ENCODE peak calls at places on chromosomes 3 and 15, in six cellular contexts. One of them, this sample, is unnamed.

GRCh38 chr15:78880828-78881227 is 8.1 kb downstream of the MORF4L1 start:
- DNase-seq in endothelial cell of umbilical vein: no peak
- DNase-seq in adrenal gland: no peak
- DNase-seq in stomach: no peak
- DNase-seq in ovary: no peak
- DNase-seq in sigmoid colon: no peak
- DNase-seq in this sample: no peak

GRCh38 chr15:22918056-22918455 is 62.1 kb downstream of the CYFIP1 start:
- DNase-seq in endothelial cell of umbilical vein: no peak
- DNase-seq in adrenal gland: no peak
- DNase-seq in stomach: no peak
- DNase-seq in ovary: no peak
- DNase-seq in sigmoid colon: no peak
- DNase-seq in this sample: no peak

GRCh38 chr3:111595239-111595638 is at the start of gene ZBED2:
- DNase-seq in endothelial cell of umbilical vein: no peak
- DNase-seq in adrenal gland: no peak
- DNase-seq in stomach: no peak
- DNase-seq in ovary: no peak
- DNase-seq in sigmoid colon: no peak
- DNase-seq in this sample: no peak

GRCh38 chr3:39064646-39065045 is 12.8 kb downstream of the WDR48 start:
- DNase-seq in endothelial cell of umbilical vein: no peak
- DNase-seq in adrenal gland: no peak
- DNase-seq in stomach: no peak
- DNase-seq in ovary: no peak
- DNase-seq in sigmoid colon: no peak
- DNase-seq in this sample: no peak

GRCh38 chr3:126781406-126781805 is 77.4 kb downstream of the CHCHD6 start:
- DNase-seq in endothelial cell of umbilical vein: no peak
- DNase-seq in adrenal gland: no peak
- DNase-seq in stomach: no peak
- DNase-seq in ovary: no peak
- DNase-seq in sigmoid colon: no peak
- DNase-seq in this sample: no peak

GRCh38 chr3:32780071-32780734 is 37.6 kb upstream of the TRIM71 start:
- DNase-seq in endothelial cell of umbilical vein: no peak
- DNase-seq in adrenal gland: no peak
- DNase-seq in stomach: no peak
- DNase-seq in ovary: no peak
- DNase-seq in sigmoid colon: peak; percentile 13
- DNase-seq in this sample: no peak

GRCh38 chr3:46400846-46401245 is 6.0 kb downstream of the CCR5AS start:
- DNase-seq in endothelial cell of umbilical vein: no peak
- DNase-seq in adrenal gland: no peak
- DNase-seq in stomach: no peak
- DNase-seq in ovary: no peak
- DNase-seq in sigmoid colon: no peak
- DNase-seq in this sample: no peak

GRCh38 chr3:195394700-195395099 is 48.1 kb downstream of the ACAP2 start:
- DNase-seq in endothelial cell of umbilical vein: no peak
- DNase-seq in adrenal gland: no peak
- DNase-seq in stomach: no peak
- DNase-seq in ovary: no peak
- DNase-seq in sigmoid colon: no peak
- DNase-seq in this sample: no peak

GRCh38 chr3:58260733-58261132 is 23.1 kb downstream of the ABHD6 start:
- DNase-seq in endothelial cell of umbilical vein: no peak
- DNase-seq in adrenal gland: no peak
- DNase-seq in stomach: no peak
- DNase-seq in ovary: no peak
- DNase-seq in sigmoid colon: no peak
- DNase-seq in this sample: no peak

GRCh38 chr15:100330629-100331215 is 11.1 kb downstream of the ADAMTS17 start:
- DNase-seq in endothelial cell of umbilical vein: no peak
- DNase-seq in adrenal gland: no peak
- DNase-seq in stomach: peak; percentile 25
- DNase-seq in ovary: no peak
- DNase-seq in sigmoid colon: no peak
- DNase-seq in this sample: no peak

GRCh38 chr15:51864408-51865056 is 35.1 kb downstream of the TMOD3 start:
- DNase-seq in endothelial cell of umbilical vein: no peak
- DNase-seq in adrenal gland: no peak
- DNase-seq in stomach: no peak
- DNase-seq in ovary: no peak
- DNase-seq in sigmoid colon: no peak
- DNase-seq in this sample: no peak

GRCh38 chr3:37456270-37456708 is 281.9 kb upstream of the LRRFIP2 start:
- DNase-seq in endothelial cell of umbilical vein: no peak
- DNase-seq in adrenal gland: peak; percentile 87
- DNase-seq in stomach: peak; percentile 52
- DNase-seq in ovary: peak; percentile 39
- DNase-seq in sigmoid colon: peak; percentile 93
- DNase-seq in this sample: peak; percentile 35

GRCh38 chr3:105938101-105938500 is 69.3 kb upstream of the CBLB start:
- DNase-seq in endothelial cell of umbilical vein: no peak
- DNase-seq in adrenal gland: peak; percentile 21
- DNase-seq in stomach: no peak
- DNase-seq in ovary: no peak
- DNase-seq in sigmoid colon: no peak
- DNase-seq in this sample: no peak

GRCh38 chr15:84886984-84887299 is 2.5 kb downstream of the SLC28A1 start:
- DNase-seq in endothelial cell of umbilical vein: no peak
- DNase-seq in adrenal gland: no peak
- DNase-seq in stomach: no peak
- DNase-seq in ovary: no peak
- DNase-seq in sigmoid colon: no peak
- DNase-seq in this sample: no peak

GRCh38 chr15:84887928-84888327 is 3.5 kb downstream of the SLC28A1 start:
- DNase-seq in endothelial cell of umbilical vein: no peak
- DNase-seq in adrenal gland: no peak
- DNase-seq in stomach: no peak
- DNase-seq in ovary: no peak
- DNase-seq in sigmoid colon: no peak
- DNase-seq in this sample: no peak

GRCh38 chr15:84888639-84889038 is 4.2 kb downstream of the SLC28A1 start:
- DNase-seq in endothelial cell of umbilical vein: no peak
- DNase-seq in adrenal gland: no peak
- DNase-seq in stomach: no peak
- DNase-seq in ovary: no peak
- DNase-seq in sigmoid colon: no peak
- DNase-seq in this sample: no peak

GRCh38 chr15:84883916-84884781 is at the start of gene SLC28A1:
- DNase-seq in endothelial cell of umbilical vein: no peak
- DNase-seq in adrenal gland: no peak
- DNase-seq in stomach: no peak
- DNase-seq in ovary: no peak
- DNase-seq in sigmoid colon: no peak
- DNase-seq in this sample: no peak

DNA sequence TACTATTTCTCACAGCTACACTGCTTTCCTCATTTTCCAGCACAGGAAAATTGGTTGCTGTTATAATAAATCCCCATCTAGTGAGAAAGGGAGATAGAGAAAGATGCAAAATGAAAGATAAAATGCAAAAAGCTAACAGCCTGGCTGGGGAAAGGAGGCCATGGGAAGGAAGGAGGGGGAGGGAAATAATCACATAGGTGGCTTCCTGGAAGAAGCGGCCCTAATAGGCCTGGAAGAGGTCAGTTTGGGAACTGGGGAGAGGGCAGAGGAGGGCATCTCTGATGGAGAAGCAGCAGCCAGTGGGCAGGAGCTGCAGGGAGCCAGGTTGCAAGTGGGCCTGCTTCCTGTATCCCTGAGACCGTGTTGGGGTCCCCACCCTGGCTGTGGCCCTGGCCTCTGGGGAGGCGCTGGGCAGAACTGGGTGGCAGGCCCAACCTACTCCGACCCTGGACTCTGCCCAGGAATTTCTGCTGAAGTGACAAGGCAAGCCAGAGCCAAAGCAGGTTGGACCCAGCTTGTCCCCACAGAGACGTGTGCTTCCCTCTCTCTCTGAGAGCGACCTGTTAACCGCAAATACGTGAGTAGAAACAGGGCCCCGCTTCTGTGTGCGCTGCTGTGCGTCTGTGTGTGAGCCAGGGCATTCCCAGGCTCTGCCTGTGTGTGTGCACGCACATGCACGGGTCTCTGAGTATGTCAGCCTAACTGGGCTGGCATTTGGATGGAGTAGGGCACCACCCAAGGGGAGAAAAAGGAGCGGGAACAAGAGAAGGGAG is 1.9 kb downstream of the SLC28A1 start:
- DNase-seq in endothelial cell of umbilical vein: no peak
- DNase-seq in adrenal gland: no peak
- DNase-seq in stomach: no peak
- DNase-seq in ovary: no peak
- DNase-seq in sigmoid colon: no peak
- DNase-seq in this sample: no peak
- TF ChIP-seq CTCF in endothelial cell of umbilical vein: no peak
- TF ChIP-seq CTCF in adrenal gland: no peak
- TF ChIP-seq CTCF in stomach: no peak
- TF ChIP-seq CTCF in ovary: no peak
- TF ChIP-seq CTCF in sigmoid colon: no peak
- TF ChIP-seq CTCF in this sample: no peak

DNA sequence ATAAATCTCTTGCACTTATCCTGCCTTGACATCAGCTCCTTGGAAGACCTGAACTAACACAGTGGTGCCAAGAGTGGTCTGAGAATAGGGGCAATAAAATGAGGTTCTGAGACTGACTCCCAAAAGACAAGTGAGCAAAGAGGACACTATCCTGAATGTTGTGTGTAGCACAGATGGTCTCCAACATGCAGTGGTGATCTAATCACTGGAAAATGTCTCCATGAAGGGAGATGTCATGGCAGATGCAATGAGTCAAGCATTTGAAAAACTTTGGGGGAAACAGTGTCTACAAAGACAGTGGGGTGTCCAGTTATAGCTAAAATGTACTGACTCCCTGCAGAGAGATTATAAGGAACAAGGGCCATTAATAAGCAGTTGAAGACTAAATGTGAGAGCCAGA is 25.9 kb upstream of the BOC start:
- DNase-seq in endothelial cell of umbilical vein: no peak
- DNase-seq in adrenal gland: no peak
- DNase-seq in stomach: no peak
- DNase-seq in ovary: no peak
- DNase-seq in sigmoid colon: no peak
- DNase-seq in this sample: no peak
- TF ChIP-seq POLR2A in endothelial cell of umbilical vein: no peak
- TF ChIP-seq POLR2A in adrenal gland: no peak
- TF ChIP-seq POLR2A in stomach: no peak
- TF ChIP-seq POLR2A in ovary: no peak
- TF ChIP-seq POLR2A in sigmoid colon: no peak
- TF ChIP-seq POLR2A in this sample: no peak

DNA sequence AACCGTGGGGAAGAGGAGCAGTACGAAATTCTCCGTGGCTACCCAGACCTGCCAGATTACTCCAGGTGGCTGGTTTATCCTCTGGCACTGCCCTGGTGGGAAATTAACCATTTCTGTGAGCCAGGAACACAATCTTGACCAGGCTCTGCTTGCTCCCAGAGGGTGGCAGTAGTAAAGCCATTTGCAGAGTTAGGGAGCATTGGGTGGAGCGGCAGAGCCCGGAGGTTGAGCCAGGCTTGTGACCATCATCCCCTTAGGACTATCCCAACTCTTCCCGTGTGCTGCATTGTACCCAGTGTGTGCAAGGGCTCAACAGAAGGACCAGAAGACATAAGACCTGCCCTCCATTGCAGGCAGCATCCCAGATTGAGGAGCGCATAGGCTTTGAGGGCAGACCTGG is 5.3 kb downstream of the KNG1 start:
- DNase-seq in endothelial cell of umbilical vein: no peak
- DNase-seq in adrenal gland: no peak
- DNase-seq in stomach: no peak
- DNase-seq in ovary: no peak
- DNase-seq in sigmoid colon: no peak
- DNase-seq in this sample: no peak
- TF ChIP-seq CTCF in endothelial cell of umbilical vein: peak; percentile 20
- TF ChIP-seq CTCF in adrenal gland: no peak
- TF ChIP-seq CTCF in stomach: no peak
- TF ChIP-seq CTCF in ovary: no peak
- TF ChIP-seq CTCF in sigmoid colon: no peak
- TF ChIP-seq CTCF in this sample: no peak

DNA sequence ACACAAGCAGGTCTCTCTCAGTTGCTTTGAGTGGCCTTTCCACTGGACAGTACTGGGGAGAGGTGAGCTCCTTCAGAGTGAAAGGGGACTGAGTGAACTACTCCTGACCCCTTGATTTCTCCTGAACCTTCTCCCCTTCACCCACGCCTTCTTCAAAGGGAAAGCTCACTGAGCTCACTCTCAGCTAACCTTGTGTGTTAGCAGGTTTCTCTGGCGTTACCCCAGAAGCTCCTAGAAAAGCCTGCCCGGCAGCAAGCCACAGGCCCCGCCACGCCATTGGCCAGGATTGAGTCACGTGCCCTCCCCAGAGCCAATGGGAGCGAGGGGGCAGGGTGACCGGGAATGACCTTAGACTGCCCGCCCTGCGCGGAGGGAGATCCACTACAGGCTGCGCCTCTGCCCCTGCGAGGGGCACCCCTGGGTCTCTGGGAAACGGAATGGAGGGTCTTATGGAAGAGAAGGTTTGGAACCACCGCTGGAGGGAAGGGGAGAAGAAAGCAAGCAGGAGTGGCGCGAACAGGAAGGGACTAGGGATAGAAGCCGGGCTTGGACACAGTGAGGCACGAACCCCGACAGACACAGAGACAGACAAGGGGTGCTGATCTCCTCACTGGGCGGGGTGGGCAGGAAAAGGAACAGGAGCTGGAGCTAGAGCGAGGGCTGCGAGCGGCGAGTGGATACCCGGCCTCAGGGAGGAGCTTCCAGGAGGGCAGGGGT is 17.4 kb upstream of the CLK3 start:
- DNase-seq in endothelial cell of umbilical vein: peak; percentile 92
- DNase-seq in adrenal gland: peak; percentile 95
- DNase-seq in stomach: peak; percentile 96
- DNase-seq in ovary: peak; percentile 94
- DNase-seq in sigmoid colon: peak; percentile 98
- DNase-seq in this sample: peak; percentile 94
- TF ChIP-seq POLR2A in endothelial cell of umbilical vein: peak; percentile 83
- TF ChIP-seq POLR2A in adrenal gland: peak; percentile 60
- TF ChIP-seq POLR2A in stomach: no peak
- TF ChIP-seq POLR2A in ovary: no peak
- TF ChIP-seq POLR2A in sigmoid colon: peak; percentile 89
- TF ChIP-seq POLR2A in this sample: peak; percentile 95

DNA sequence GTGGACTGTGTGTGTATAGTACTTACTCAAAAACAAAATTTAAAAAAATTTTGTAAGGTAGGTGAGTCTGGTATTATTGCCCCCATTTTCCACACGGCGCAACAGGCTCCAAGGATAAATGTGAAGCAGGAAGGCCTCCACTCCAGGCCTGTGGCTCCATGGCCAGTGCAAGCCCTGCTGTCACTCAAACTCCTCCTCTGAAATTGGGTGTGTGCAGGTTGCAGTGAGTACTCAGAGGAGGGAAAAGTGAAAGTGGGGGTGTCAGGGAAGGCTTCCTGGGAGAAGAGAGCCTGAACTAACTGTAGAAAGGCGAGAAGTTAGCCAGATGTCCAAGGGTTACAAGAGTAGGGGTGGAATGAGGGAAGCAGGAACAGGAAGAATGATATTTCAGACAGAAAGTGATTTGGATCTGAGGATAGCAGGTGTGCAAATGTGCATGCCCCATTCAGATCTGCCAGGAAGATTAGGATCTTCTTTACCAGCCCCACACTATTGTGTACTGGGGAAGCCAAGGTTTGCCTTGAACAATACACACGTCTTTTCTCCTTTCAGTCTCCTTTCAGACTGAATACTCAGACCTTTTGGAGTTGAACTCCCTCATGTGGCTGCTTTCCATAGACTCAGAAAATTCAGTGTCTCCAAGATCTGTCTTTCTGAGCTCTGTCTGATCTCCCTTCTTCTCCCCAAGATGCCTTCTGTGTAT is 48.7 kb upstream of the RYK start:
- DNase-seq in endothelial cell of umbilical vein: peak; percentile 22
- DNase-seq in adrenal gland: no peak
- DNase-seq in stomach: no peak
- DNase-seq in ovary: peak; percentile 45
- DNase-seq in sigmoid colon: no peak
- DNase-seq in this sample: no peak
- TF ChIP-seq CTCF in endothelial cell of umbilical vein: no peak
- TF ChIP-seq CTCF in adrenal gland: peak; percentile 16
- TF ChIP-seq CTCF in stomach: no peak
- TF ChIP-seq CTCF in ovary: peak; percentile 52
- TF ChIP-seq CTCF in sigmoid colon: peak; percentile 48
- TF ChIP-seq CTCF in this sample: peak; percentile 56